ENCODE peak calls at places on chromosome 6, in nine cellular contexts. One of them, this sample, is unnamed.

GRCh38 chr6:107866606-107867301 is 42.6 kb upstream of the SCML4 start:
- DNase-seq in activated B cell treated with CpG ODN at 0.5 μM for 24 hours: no peak
- DNase-seq in activated CD8-positive, alpha-beta memory T cell treated with anti-CD3 and anti-CD28 coated beads for 24 hours: no peak
- DNase-seq in neural crest cell: peak; percentile 21
- DNase-seq in activated T-cell treated with anti-CD3 and anti-CD28 coated beads for 1 hour: peak; percentile 4
- DNase-seq in endothelial cell: peak; percentile 17
- DNase-seq in GM12892: no peak
- DNase-seq in naive B cell: no peak
- DNase-seq in stimulated activated CD4-positive, alpha-beta T cell treated with anti-CD3 and anti-CD28 coated beads, Interleukin-1b, Interleukin-23, amount 100 ng/mL, for 1 hour: no peak
- DNase-seq in this sample: no peak

GRCh38 chr6:14542670-14543366 is 425.2 kb downstream of the CD83 start:
- DNase-seq in activated CD8-positive, alpha-beta memory T cell treated with anti-CD3 and anti-CD28 coated beads for 24 hours: peak; percentile 79
- DNase-seq in neural crest cell: no peak
- DNase-seq in endothelial cell: no peak
- DNase-seq in GM12892: no peak
- DNase-seq in stimulated activated CD4-positive, alpha-beta T cell treated with anti-CD3 and anti-CD28 coated beads, Interleukin-1b, Interleukin-23, amount 100 ng/mL, for 1 hour: peak; percentile 37
- DNase-seq in activated T-cell treated with anti-CD3 and anti-CD28 coated beads for 1 hour: no peak
- DNase-seq in naive B cell: peak; percentile 37
- DNase-seq in activated B cell treated with CpG ODN at 0.5 μM for 24 hours: peak; percentile 23
- DNase-seq in this sample: no peak

GRCh38 chr6:134619077-134619476 is 301.2 kb upstream of the SGK1 start:
- DNase-seq in neural crest cell: no peak
- DNase-seq in naive B cell: peak; percentile 11
- DNase-seq in activated T-cell treated with anti-CD3 and anti-CD28 coated beads for 1 hour: no peak
- DNase-seq in activated B cell treated with CpG ODN at 0.5 μM for 24 hours: no peak
- DNase-seq in activated CD8-positive, alpha-beta memory T cell treated with anti-CD3 and anti-CD28 coated beads for 24 hours: no peak
- DNase-seq in GM12892: no peak
- DNase-seq in endothelial cell: no peak
- DNase-seq in stimulated activated CD4-positive, alpha-beta T cell treated with anti-CD3 and anti-CD28 coated beads, Interleukin-1b, Interleukin-23, amount 100 ng/mL, for 1 hour: no peak
- DNase-seq in this sample: no peak

GRCh38 chr6:163085861-163086562 is 328.5 kb upstream of the QKI start:
- DNase-seq in GM12892: no peak
- DNase-seq in naive B cell: no peak
- DNase-seq in neural crest cell: no peak
- DNase-seq in activated B cell treated with CpG ODN at 0.5 μM for 24 hours: no peak
- DNase-seq in activated CD8-positive, alpha-beta memory T cell treated with anti-CD3 and anti-CD28 coated beads for 24 hours: no peak
- DNase-seq in activated T-cell treated with anti-CD3 and anti-CD28 coated beads for 1 hour: no peak
- DNase-seq in endothelial cell: no peak
- DNase-seq in stimulated activated CD4-positive, alpha-beta T cell treated with anti-CD3 and anti-CD28 coated beads, Interleukin-1b, Interleukin-23, amount 100 ng/mL, for 1 hour: no peak
- DNase-seq in this sample: no peak

GRCh38 chr6:135637701-135638100 is 140.2 kb upstream of the AHI1 start:
- DNase-seq in activated CD8-positive, alpha-beta memory T cell treated with anti-CD3 and anti-CD28 coated beads for 24 hours: no peak
- DNase-seq in stimulated activated CD4-positive, alpha-beta T cell treated with anti-CD3 and anti-CD28 coated beads, Interleukin-1b, Interleukin-23, amount 100 ng/mL, for 1 hour: no peak
- DNase-seq in activated T-cell treated with anti-CD3 and anti-CD28 coated beads for 1 hour: no peak
- DNase-seq in activated B cell treated with CpG ODN at 0.5 μM for 24 hours: no peak
- DNase-seq in GM12892: no peak
- DNase-seq in endothelial cell: no peak
- DNase-seq in neural crest cell: no peak
- DNase-seq in naive B cell: no peak
- DNase-seq in this sample: no peak

GRCh38 chr6:156660389-156660788 is 116.8 kb upstream of the ARID1B start:
- DNase-seq in neural crest cell: no peak
- DNase-seq in naive B cell: no peak
- DNase-seq in activated CD8-positive, alpha-beta memory T cell treated with anti-CD3 and anti-CD28 coated beads for 24 hours: no peak
- DNase-seq in activated T-cell treated with anti-CD3 and anti-CD28 coated beads for 1 hour: no peak
- DNase-seq in endothelial cell: no peak
- DNase-seq in stimulated activated CD4-positive, alpha-beta T cell treated with anti-CD3 and anti-CD28 coated beads, Interleukin-1b, Interleukin-23, amount 100 ng/mL, for 1 hour: no peak
- DNase-seq in GM12892: no peak
- DNase-seq in activated B cell treated with CpG ODN at 0.5 μM for 24 hours: no peak
- DNase-seq in this sample: no peak

GRCh38 chr6:28252507-28252975 is 472 bp upstream of the ZKSCAN4 start:
- DNase-seq in endothelial cell: no peak
- DNase-seq in stimulated activated CD4-positive, alpha-beta T cell treated with anti-CD3 and anti-CD28 coated beads, Interleukin-1b, Interleukin-23, amount 100 ng/mL, for 1 hour: no peak
- DNase-seq in activated T-cell treated with anti-CD3 and anti-CD28 coated beads for 1 hour: no peak
- DNase-seq in GM12892: no peak
- DNase-seq in neural crest cell: no peak
- DNase-seq in naive B cell: no peak
- DNase-seq in activated CD8-positive, alpha-beta memory T cell treated with anti-CD3 and anti-CD28 coated beads for 24 hours: no peak
- DNase-seq in activated B cell treated with CpG ODN at 0.5 μM for 24 hours: no peak
- DNase-seq in this sample: no peak

GRCh38 chr6:134535831-134536230 is 217.9 kb upstream of the SGK1 start:
- DNase-seq in GM12892: no peak
- DNase-seq in naive B cell: no peak
- DNase-seq in activated CD8-positive, alpha-beta memory T cell treated with anti-CD3 and anti-CD28 coated beads for 24 hours: no peak
- DNase-seq in activated T-cell treated with anti-CD3 and anti-CD28 coated beads for 1 hour: no peak
- DNase-seq in activated B cell treated with CpG ODN at 0.5 μM for 24 hours: no peak
- DNase-seq in neural crest cell: no peak
- DNase-seq in stimulated activated CD4-positive, alpha-beta T cell treated with anti-CD3 and anti-CD28 coated beads, Interleukin-1b, Interleukin-23, amount 100 ng/mL, for 1 hour: no peak
- DNase-seq in endothelial cell: no peak
- DNase-seq in this sample: no peak

GRCh38 chr6:141033101-141033500 is 1099.6 kb upstream of the GJE1 start:
- DNase-seq in activated B cell treated with CpG ODN at 0.5 μM for 24 hours: no peak
- DNase-seq in GM12892: no peak
- DNase-seq in naive B cell: no peak
- DNase-seq in stimulated activated CD4-positive, alpha-beta T cell treated with anti-CD3 and anti-CD28 coated beads, Interleukin-1b, Interleukin-23, amount 100 ng/mL, for 1 hour: no peak
- DNase-seq in activated CD8-positive, alpha-beta memory T cell treated with anti-CD3 and anti-CD28 coated beads for 24 hours: no peak
- DNase-seq in neural crest cell: no peak
- DNase-seq in activated T-cell treated with anti-CD3 and anti-CD28 coated beads for 1 hour: no peak
- DNase-seq in endothelial cell: no peak
- DNase-seq in this sample: no peak

GRCh38 chr6:90294989-90295853 is 1.4 kb downstream of the BACH2 start:
- DNase-seq in neural crest cell: peak; percentile 37
- DNase-seq in stimulated activated CD4-positive, alpha-beta T cell treated with anti-CD3 and anti-CD28 coated beads, Interleukin-1b, Interleukin-23, amount 100 ng/mL, for 1 hour: peak; percentile 54
- DNase-seq in activated CD8-positive, alpha-beta memory T cell treated with anti-CD3 and anti-CD28 coated beads for 24 hours: peak; percentile 92
- DNase-seq in GM12892: peak; percentile 20
- DNase-seq in naive B cell: peak; percentile 71
- DNase-seq in activated B cell treated with CpG ODN at 0.5 μM for 24 hours: peak; percentile 67
- DNase-seq in endothelial cell: peak; percentile 42
- DNase-seq in activated T-cell treated with anti-CD3 and anti-CD28 coated beads for 1 hour: peak; percentile 61
- DNase-seq in this sample: no peak

GRCh38 chr6:43088654-43089056 is 12.5 kb downstream of the PTK7 start:
- DNase-seq in stimulated activated CD4-positive, alpha-beta T cell treated with anti-CD3 and anti-CD28 coated beads, Interleukin-1b, Interleukin-23, amount 100 ng/mL, for 1 hour: no peak
- DNase-seq in neural crest cell: no peak
- DNase-seq in activated CD8-positive, alpha-beta memory T cell treated with anti-CD3 and anti-CD28 coated beads for 24 hours: no peak
- DNase-seq in GM12892: no peak
- DNase-seq in activated T-cell treated with anti-CD3 and anti-CD28 coated beads for 1 hour: no peak
- DNase-seq in naive B cell: no peak
- DNase-seq in activated B cell treated with CpG ODN at 0.5 μM for 24 hours: no peak
- DNase-seq in endothelial cell: no peak
- DNase-seq in this sample: no peak

GRCh38 chr6:53349209-53349693 is 501 bp upstream of the ELOVL5 start:
- DNase-seq in activated T-cell treated with anti-CD3 and anti-CD28 coated beads for 1 hour: no peak
- DNase-seq in GM12892: no peak
- DNase-seq in endothelial cell: no peak
- DNase-seq in stimulated activated CD4-positive, alpha-beta T cell treated with anti-CD3 and anti-CD28 coated beads, Interleukin-1b, Interleukin-23, amount 100 ng/mL, for 1 hour: no peak
- DNase-seq in naive B cell: no peak
- DNase-seq in activated CD8-positive, alpha-beta memory T cell treated with anti-CD3 and anti-CD28 coated beads for 24 hours: no peak
- DNase-seq in neural crest cell: no peak
- DNase-seq in activated B cell treated with CpG ODN at 0.5 μM for 24 hours: no peak
- DNase-seq in this sample: no peak

GRCh38 chr6:36733300-36733699 is 35.7 kb downstream of the RAB44 start:
- DNase-seq in naive B cell: no peak
- DNase-seq in activated B cell treated with CpG ODN at 0.5 μM for 24 hours: no peak
- DNase-seq in endothelial cell: no peak
- DNase-seq in GM12892: no peak
- DNase-seq in activated T-cell treated with anti-CD3 and anti-CD28 coated beads for 1 hour: no peak
- DNase-seq in neural crest cell: no peak
- DNase-seq in activated CD8-positive, alpha-beta memory T cell treated with anti-CD3 and anti-CD28 coated beads for 24 hours: no peak
- DNase-seq in stimulated activated CD4-positive, alpha-beta T cell treated with anti-CD3 and anti-CD28 coated beads, Interleukin-1b, Interleukin-23, amount 100 ng/mL, for 1 hour: no peak
- DNase-seq in this sample: no peak

GRCh38 chr6:31794294-31794865 is 1.2 kb downstream of the VARS1 start:
- DNase-seq in activated B cell treated with CpG ODN at 0.5 μM for 24 hours: no peak
- DNase-seq in GM12892: no peak
- DNase-seq in activated T-cell treated with anti-CD3 and anti-CD28 coated beads for 1 hour: no peak
- DNase-seq in activated CD8-positive, alpha-beta memory T cell treated with anti-CD3 and anti-CD28 coated beads for 24 hours: no peak
- DNase-seq in neural crest cell: no peak
- DNase-seq in naive B cell: no peak
- DNase-seq in stimulated activated CD4-positive, alpha-beta T cell treated with anti-CD3 and anti-CD28 coated beads, Interleukin-1b, Interleukin-23, amount 100 ng/mL, for 1 hour: no peak
- DNase-seq in endothelial cell: no peak
- DNase-seq in this sample: no peak

GRCh38 chr6:73375216-73375615 is 5.5 kb upstream of the OOEP start:
- DNase-seq in endothelial cell: no peak
- DNase-seq in stimulated activated CD4-positive, alpha-beta T cell treated with anti-CD3 and anti-CD28 coated beads, Interleukin-1b, Interleukin-23, amount 100 ng/mL, for 1 hour: no peak
- DNase-seq in activated B cell treated with CpG ODN at 0.5 μM for 24 hours: no peak
- DNase-seq in GM12892: no peak
- DNase-seq in activated CD8-positive, alpha-beta memory T cell treated with anti-CD3 and anti-CD28 coated beads for 24 hours: no peak
- DNase-seq in activated T-cell treated with anti-CD3 and anti-CD28 coated beads for 1 hour: no peak
- DNase-seq in neural crest cell: no peak
- DNase-seq in naive B cell: no peak
- DNase-seq in this sample: no peak

GRCh38 chr6:48951917-48952316 is 511.1 kb downstream of the MMUT start:
- DNase-seq in activated CD8-positive, alpha-beta memory T cell treated with anti-CD3 and anti-CD28 coated beads for 24 hours: no peak
- DNase-seq in GM12892: no peak
- DNase-seq in activated T-cell treated with anti-CD3 and anti-CD28 coated beads for 1 hour: no peak
- DNase-seq in endothelial cell: no peak
- DNase-seq in neural crest cell: no peak
- DNase-seq in naive B cell: no peak
- DNase-seq in activated B cell treated with CpG ODN at 0.5 μM for 24 hours: no peak
- DNase-seq in stimulated activated CD4-positive, alpha-beta T cell treated with anti-CD3 and anti-CD28 coated beads, Interleukin-1b, Interleukin-23, amount 100 ng/mL, for 1 hour: no peak
- DNase-seq in this sample: no peak

GRCh38 chr6:155216312-155217028 is 47.3 kb upstream of the CLDN20 start:
- DNase-seq in activated T-cell treated with anti-CD3 and anti-CD28 coated beads for 1 hour: no peak
- DNase-seq in stimulated activated CD4-positive, alpha-beta T cell treated with anti-CD3 and anti-CD28 coated beads, Interleukin-1b, Interleukin-23, amount 100 ng/mL, for 1 hour: no peak
- DNase-seq in activated CD8-positive, alpha-beta memory T cell treated with anti-CD3 and anti-CD28 coated beads for 24 hours: no peak
- DNase-seq in GM12892: no peak
- DNase-seq in activated B cell treated with CpG ODN at 0.5 μM for 24 hours: no peak
- DNase-seq in naive B cell: no peak
- DNase-seq in endothelial cell: peak; percentile 10
- DNase-seq in neural crest cell: no peak
- DNase-seq in this sample: no peak

GRCh38 chr6:129115491-129115890 is 232.6 kb downstream of the LAMA2 start:
- DNase-seq in activated T-cell treated with anti-CD3 and anti-CD28 coated beads for 1 hour: no peak
- DNase-seq in stimulated activated CD4-positive, alpha-beta T cell treated with anti-CD3 and anti-CD28 coated beads, Interleukin-1b, Interleukin-23, amount 100 ng/mL, for 1 hour: no peak
- DNase-seq in activated B cell treated with CpG ODN at 0.5 μM for 24 hours: no peak
- DNase-seq in neural crest cell: no peak
- DNase-seq in activated CD8-positive, alpha-beta memory T cell treated with anti-CD3 and anti-CD28 coated beads for 24 hours: no peak
- DNase-seq in endothelial cell: no peak
- DNase-seq in naive B cell: no peak
- DNase-seq in GM12892: no peak
- DNase-seq in this sample: no peak

GRCh38 chr6:54681987-54682386 is 164.6 kb upstream of the FAM83B start:
- DNase-seq in activated CD8-positive, alpha-beta memory T cell treated with anti-CD3 and anti-CD28 coated beads for 24 hours: no peak
- DNase-seq in activated B cell treated with CpG ODN at 0.5 μM for 24 hours: no peak
- DNase-seq in stimulated activated CD4-positive, alpha-beta T cell treated with anti-CD3 and anti-CD28 coated beads, Interleukin-1b, Interleukin-23, amount 100 ng/mL, for 1 hour: no peak
- DNase-seq in GM12892: no peak
- DNase-seq in endothelial cell: no peak
- DNase-seq in neural crest cell: no peak
- DNase-seq in activated T-cell treated with anti-CD3 and anti-CD28 coated beads for 1 hour: no peak
- DNase-seq in naive B cell: no peak
- DNase-seq in this sample: no peak

GRCh38 chr6:118959903-118960302 is 24.9 kb upstream of the MCM9 start:
- DNase-seq in neural crest cell: no peak
- DNase-seq in activated T-cell treated with anti-CD3 and anti-CD28 coated beads for 1 hour: no peak
- DNase-seq in naive B cell: no peak
- DNase-seq in activated B cell treated with CpG ODN at 0.5 μM for 24 hours: no peak
- DNase-seq in activated CD8-positive, alpha-beta memory T cell treated with anti-CD3 and anti-CD28 coated beads for 24 hours: no peak
- DNase-seq in stimulated activated CD4-positive, alpha-beta T cell treated with anti-CD3 and anti-CD28 coated beads, Interleukin-1b, Interleukin-23, amount 100 ng/mL, for 1 hour: no peak
- DNase-seq in GM12892: no peak
- DNase-seq in endothelial cell: no peak
- DNase-seq in this sample: no peak

GRCh38 chr6:56399250-56399671 is 151.9 kb upstream of the COL21A1 start:
- DNase-seq in GM12892: no peak
- DNase-seq in activated T-cell treated with anti-CD3 and anti-CD28 coated beads for 1 hour: no peak
- DNase-seq in naive B cell: no peak
- DNase-seq in neural crest cell: no peak
- DNase-seq in activated CD8-positive, alpha-beta memory T cell treated with anti-CD3 and anti-CD28 coated beads for 24 hours: no peak
- DNase-seq in endothelial cell: no peak
- DNase-seq in stimulated activated CD4-positive, alpha-beta T cell treated with anti-CD3 and anti-CD28 coated beads, Interleukin-1b, Interleukin-23, amount 100 ng/mL, for 1 hour: no peak
- DNase-seq in activated B cell treated with CpG ODN at 0.5 μM for 24 hours: no peak
- DNase-seq in this sample: no peak

GRCh38 chr6:37168809-37169457 is 1.0 kb upstream of the PIM1 start:
- DNase-seq in endothelial cell: no peak
- DNase-seq in naive B cell: peak; percentile 27
- DNase-seq in stimulated activated CD4-positive, alpha-beta T cell treated with anti-CD3 and anti-CD28 coated beads, Interleukin-1b, Interleukin-23, amount 100 ng/mL, for 1 hour: no peak
- DNase-seq in activated CD8-positive, alpha-beta memory T cell treated with anti-CD3 and anti-CD28 coated beads for 24 hours: no peak
- DNase-seq in neural crest cell: no peak
- DNase-seq in activated B cell treated with CpG ODN at 0.5 μM for 24 hours: no peak
- DNase-seq in GM12892: no peak
- DNase-seq in activated T-cell treated with anti-CD3 and anti-CD28 coated beads for 1 hour: no peak
- DNase-seq in this sample: no peak

GRCh38 chr6:129638055-129639019 is 71.6 kb downstream of the ARHGAP18 start:
- DNase-seq in stimulated activated CD4-positive, alpha-beta T cell treated with anti-CD3 and anti-CD28 coated beads, Interleukin-1b, Interleukin-23, amount 100 ng/mL, for 1 hour: no peak
- DNase-seq in activated CD8-positive, alpha-beta memory T cell treated with anti-CD3 and anti-CD28 coated beads for 24 hours: no peak
- DNase-seq in GM12892: no peak
- DNase-seq in naive B cell: no peak
- DNase-seq in neural crest cell: no peak
- DNase-seq in activated T-cell treated with anti-CD3 and anti-CD28 coated beads for 1 hour: no peak
- DNase-seq in endothelial cell: peak; percentile 28
- DNase-seq in activated B cell treated with CpG ODN at 0.5 μM for 24 hours: no peak
- DNase-seq in this sample: no peak

GRCh38 chr6:166286831-166287271 is 21.3 kb downstream of the PRR18 start:
- DNase-seq in GM12892: no peak
- DNase-seq in activated CD8-positive, alpha-beta memory T cell treated with anti-CD3 and anti-CD28 coated beads for 24 hours: no peak
- DNase-seq in naive B cell: peak; percentile 71
- DNase-seq in stimulated activated CD4-positive, alpha-beta T cell treated with anti-CD3 and anti-CD28 coated beads, Interleukin-1b, Interleukin-23, amount 100 ng/mL, for 1 hour: no peak
- DNase-seq in endothelial cell: peak; percentile 37
- DNase-seq in activated B cell treated with CpG ODN at 0.5 μM for 24 hours: peak; percentile 30
- DNase-seq in activated T-cell treated with anti-CD3 and anti-CD28 coated beads for 1 hour: no peak
- DNase-seq in neural crest cell: no peak
- DNase-seq in this sample: no peak

GRCh38 chr6:7685276-7685675 is 40.6 kb upstream of the BMP6 start:
- DNase-seq in stimulated activated CD4-positive, alpha-beta T cell treated with anti-CD3 and anti-CD28 coated beads, Interleukin-1b, Interleukin-23, amount 100 ng/mL, for 1 hour: no peak
- DNase-seq in activated T-cell treated with anti-CD3 and anti-CD28 coated beads for 1 hour: no peak
- DNase-seq in GM12892: no peak
- DNase-seq in activated B cell treated with CpG ODN at 0.5 μM for 24 hours: no peak
- DNase-seq in endothelial cell: no peak
- DNase-seq in naive B cell: no peak
- DNase-seq in neural crest cell: no peak
- DNase-seq in activated CD8-positive, alpha-beta memory T cell treated with anti-CD3 and anti-CD28 coated beads for 24 hours: no peak
- DNase-seq in this sample: no peak

GRCh38 chr6:26043389-26044139 is 43.7 kb upstream of the HFE start:
- DNase-seq in activated B cell treated with CpG ODN at 0.5 μM for 24 hours: peak; percentile 53
- DNase-seq in GM12892: no peak
- DNase-seq in activated CD8-positive, alpha-beta memory T cell treated with anti-CD3 and anti-CD28 coated beads for 24 hours: peak; percentile 87
- DNase-seq in stimulated activated CD4-positive, alpha-beta T cell treated with anti-CD3 and anti-CD28 coated beads, Interleukin-1b, Interleukin-23, amount 100 ng/mL, for 1 hour: no peak
- DNase-seq in endothelial cell: peak; percentile 51
- DNase-seq in activated T-cell treated with anti-CD3 and anti-CD28 coated beads for 1 hour: no peak
- DNase-seq in naive B cell: peak; percentile 88
- DNase-seq in neural crest cell: no peak
- DNase-seq in this sample: peak; percentile 95

GRCh38 chr6:123518441-123519190 is 118.1 kb downstream of the TRDN start:
- DNase-seq in activated CD8-positive, alpha-beta memory T cell treated with anti-CD3 and anti-CD28 coated beads for 24 hours: no peak
- DNase-seq in activated B cell treated with CpG ODN at 0.5 μM for 24 hours: no peak
- DNase-seq in stimulated activated CD4-positive, alpha-beta T cell treated with anti-CD3 and anti-CD28 coated beads, Interleukin-1b, Interleukin-23, amount 100 ng/mL, for 1 hour: no peak
- DNase-seq in endothelial cell: no peak
- DNase-seq in naive B cell: no peak
- DNase-seq in GM12892: no peak
- DNase-seq in neural crest cell: no peak
- DNase-seq in activated T-cell treated with anti-CD3 and anti-CD28 coated beads for 1 hour: no peak
- DNase-seq in this sample: no peak

GRCh38 chr6:44309092-44309491 is 4.1 kb downstream of the AARS2 start:
- DNase-seq in activated B cell treated with CpG ODN at 0.5 μM for 24 hours: no peak
- DNase-seq in GM12892: no peak
- DNase-seq in endothelial cell: no peak
- DNase-seq in activated CD8-positive, alpha-beta memory T cell treated with anti-CD3 and anti-CD28 coated beads for 24 hours: no peak
- DNase-seq in neural crest cell: no peak
- DNase-seq in naive B cell: no peak
- DNase-seq in activated T-cell treated with anti-CD3 and anti-CD28 coated beads for 1 hour: no peak
- DNase-seq in stimulated activated CD4-positive, alpha-beta T cell treated with anti-CD3 and anti-CD28 coated beads, Interleukin-1b, Interleukin-23, amount 100 ng/mL, for 1 hour: no peak
- DNase-seq in this sample: no peak

This sample was measured in esophagus muscularis mucosa.